ENCODE peak calls at places on chromosome 21, in six cellular contexts. One of them, this sample, is unnamed.

GRCh38 chr21:36700295-36700960 is 1.5 kb downstream of the SIM2 start:
- DNase-seq in heart left ventricle: no peak
- DNase-seq in testis: no peak
- DNase-seq in transverse colon: no peak
- DNase-seq in cardiac muscle cell: no peak
- DNase-seq in upper lobe of right lung: no peak
- DNase-seq in this sample: no peak

GRCh38 chr21:39660191-39660590 is 47.5 kb downstream of the B3GALT5 start:
- DNase-seq in heart left ventricle: peak; percentile 62
- DNase-seq in cardiac muscle cell: peak; percentile 27
- DNase-seq in testis: no peak
- DNase-seq in upper lobe of right lung: no peak
- DNase-seq in transverse colon: peak; percentile 57
- DNase-seq in this sample: peak; percentile 46

GRCh38 chr21:34986561-34987533 is 62.3 kb downstream of the RUNX1 start:
- DNase-seq in cardiac muscle cell: peak; percentile 76
- DNase-seq in transverse colon: no peak
- DNase-seq in heart left ventricle: no peak
- DNase-seq in upper lobe of right lung: no peak
- DNase-seq in testis: no peak
- DNase-seq in this sample: no peak

GRCh38 chr21:32411366-32412161 is 942 bp upstream of the EVA1C start:
- DNase-seq in testis: peak; percentile 93
- DNase-seq in transverse colon: peak; percentile 95
- DNase-seq in cardiac muscle cell: peak; percentile 90
- DNase-seq in heart left ventricle: peak; percentile 96
- DNase-seq in upper lobe of right lung: peak; percentile 96
- DNase-seq in this sample: no peak

GRCh38 chr21:37087188-37087587 is 14.1 kb downstream of the TTC3 start:
- DNase-seq in transverse colon: no peak
- DNase-seq in heart left ventricle: no peak
- DNase-seq in testis: peak; percentile 51
- DNase-seq in upper lobe of right lung: no peak
- DNase-seq in cardiac muscle cell: peak; percentile 76
- DNase-seq in this sample: no peak

GRCh38 chr21:37862536-37862935 is 53.7 kb downstream of the KCNJ6 start:
- DNase-seq in upper lobe of right lung: no peak
- DNase-seq in heart left ventricle: no peak
- DNase-seq in cardiac muscle cell: peak; percentile 9
- DNase-seq in testis: no peak
- DNase-seq in transverse colon: no peak
- DNase-seq in this sample: no peak

GRCh38 chr21:46011267-46011967 is 29.8 kb downstream of the COL6A1 start:
- DNase-seq in testis: no peak
- DNase-seq in cardiac muscle cell: no peak
- DNase-seq in heart left ventricle: no peak
- DNase-seq in upper lobe of right lung: no peak
- DNase-seq in transverse colon: no peak
- DNase-seq in this sample: no peak

GRCh38 chr21:31363720-31364119 is 19.7 kb upstream of the TIAM1 start:
- DNase-seq in testis: no peak
- DNase-seq in cardiac muscle cell: no peak
- DNase-seq in heart left ventricle: no peak
- DNase-seq in transverse colon: no peak
- DNase-seq in upper lobe of right lung: no peak
- DNase-seq in this sample: no peak

GRCh38 chr21:17915976-17916375 is 96.8 kb upstream of the C21orf91 start:
- DNase-seq in transverse colon: no peak
- DNase-seq in cardiac muscle cell: no peak
- DNase-seq in testis: no peak
- DNase-seq in upper lobe of right lung: no peak
- DNase-seq in heart left ventricle: no peak
- DNase-seq in this sample: no peak

GRCh38 chr21:16534408-16535099 is 804.8 kb downstream of the USP25 start:
- DNase-seq in heart left ventricle: peak; percentile 71
- DNase-seq in transverse colon: peak; percentile 16
- DNase-seq in upper lobe of right lung: no peak
- DNase-seq in testis: peak; percentile 88
- DNase-seq in cardiac muscle cell: peak; percentile 96
- DNase-seq in this sample: no peak

GRCh38 chr21:45954271-45954670 is 27.3 kb upstream of the COL6A1 start:
- DNase-seq in transverse colon: no peak
- DNase-seq in testis: no peak
- DNase-seq in cardiac muscle cell: peak; percentile 68
- DNase-seq in upper lobe of right lung: no peak
- DNase-seq in heart left ventricle: peak; percentile 58
- DNase-seq in this sample: no peak

GRCh38 chr21:16837319-16837718 is 675.5 kb upstream of the CXADR start:
- DNase-seq in upper lobe of right lung: no peak
- DNase-seq in heart left ventricle: no peak
- DNase-seq in cardiac muscle cell: peak; percentile 34
- DNase-seq in transverse colon: no peak
- DNase-seq in testis: no peak
- DNase-seq in this sample: no peak

DNA sequence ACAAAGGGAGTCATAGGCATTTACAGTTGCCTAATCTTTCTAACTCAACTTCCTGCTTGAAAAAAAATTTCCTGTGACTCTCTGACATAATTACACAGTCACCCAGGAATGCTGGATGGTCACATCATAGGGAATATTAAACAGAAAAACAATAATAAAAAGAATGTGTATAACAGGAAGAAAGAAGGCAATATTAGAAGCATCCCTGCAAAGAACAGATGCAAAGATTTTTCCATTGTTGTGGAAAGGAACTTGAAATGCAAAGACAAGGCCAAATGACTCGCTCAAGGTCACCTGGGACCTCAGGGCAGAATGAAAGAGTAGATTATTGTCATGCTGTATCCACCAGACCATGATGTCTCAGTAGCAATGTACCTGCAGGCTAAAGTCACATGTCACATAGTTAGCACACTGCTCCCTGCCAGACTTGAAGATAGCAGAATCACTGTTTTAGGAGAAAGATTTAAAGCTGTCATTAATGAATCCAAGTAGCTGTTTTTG is 184.3 kb downstream of the CYYR1 start:
- DNase-seq in heart left ventricle: no peak
- DNase-seq in upper lobe of right lung: no peak
- DNase-seq in transverse colon: no peak
- DNase-seq in testis: no peak
- DNase-seq in cardiac muscle cell: peak; percentile 48
- DNase-seq in this sample: no peak
- H3K27ac ChIP-seq in heart left ventricle: no peak overlapping the region
- H3K27ac ChIP-seq in upper lobe of right lung: no peak overlapping the region
- H3K27ac ChIP-seq in transverse colon: no peak overlapping the region
- H3K27ac ChIP-seq in testis: no peak overlapping the region
- H3K27ac ChIP-seq in cardiac muscle cell: no peak overlapping the region
- H3K27ac ChIP-seq in this sample: no peak overlapping the region

DNA sequence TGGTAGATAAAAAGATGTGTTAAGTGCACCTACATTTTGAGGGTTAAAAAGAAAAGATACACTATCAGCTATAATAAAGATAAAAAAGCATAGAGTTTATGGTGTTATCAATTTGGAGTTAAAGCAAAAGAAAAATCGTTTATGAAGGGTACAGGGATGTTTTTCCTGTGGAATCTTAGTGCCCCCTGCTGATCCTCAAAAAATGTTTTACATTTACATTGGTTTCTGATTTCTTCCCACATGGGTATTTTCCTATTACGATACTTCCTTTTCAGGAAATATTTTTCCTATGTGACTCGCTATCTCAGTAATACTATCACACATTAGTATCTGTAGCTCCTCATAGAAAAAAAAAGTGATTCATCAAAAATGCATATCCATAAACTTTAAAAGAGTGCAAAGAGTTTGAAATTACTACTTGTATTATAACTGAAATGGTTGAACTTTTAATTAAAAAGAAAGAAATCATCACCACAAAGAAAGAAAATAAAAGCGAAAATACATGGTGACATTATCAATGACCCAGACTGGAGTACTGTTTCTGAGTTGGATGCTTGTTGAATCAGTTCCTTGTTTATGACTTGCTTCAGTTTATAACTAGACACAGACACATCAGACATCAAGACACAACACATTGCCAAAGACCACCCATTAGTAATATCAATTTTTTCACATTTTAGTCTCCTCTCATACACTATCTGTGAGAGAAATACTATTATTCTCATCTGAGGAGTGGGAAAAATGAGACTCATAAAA is 293.2 kb downstream of the MRPL39 start:
- DNase-seq in testis: no peak
- DNase-seq in transverse colon: no peak
- DNase-seq in cardiac muscle cell: peak; percentile 57
- DNase-seq in heart left ventricle: no peak
- DNase-seq in upper lobe of right lung: no peak
- DNase-seq in this sample: peak; percentile 20
- TF ChIP-seq CTCF in testis: no peak
- TF ChIP-seq CTCF in transverse colon: no peak
- TF ChIP-seq CTCF in cardiac muscle cell: peak; percentile 43
- TF ChIP-seq CTCF in heart left ventricle: peak; percentile 10
- TF ChIP-seq CTCF in upper lobe of right lung: peak; percentile 25
- TF ChIP-seq CTCF in this sample: peak; percentile 59

DNA sequence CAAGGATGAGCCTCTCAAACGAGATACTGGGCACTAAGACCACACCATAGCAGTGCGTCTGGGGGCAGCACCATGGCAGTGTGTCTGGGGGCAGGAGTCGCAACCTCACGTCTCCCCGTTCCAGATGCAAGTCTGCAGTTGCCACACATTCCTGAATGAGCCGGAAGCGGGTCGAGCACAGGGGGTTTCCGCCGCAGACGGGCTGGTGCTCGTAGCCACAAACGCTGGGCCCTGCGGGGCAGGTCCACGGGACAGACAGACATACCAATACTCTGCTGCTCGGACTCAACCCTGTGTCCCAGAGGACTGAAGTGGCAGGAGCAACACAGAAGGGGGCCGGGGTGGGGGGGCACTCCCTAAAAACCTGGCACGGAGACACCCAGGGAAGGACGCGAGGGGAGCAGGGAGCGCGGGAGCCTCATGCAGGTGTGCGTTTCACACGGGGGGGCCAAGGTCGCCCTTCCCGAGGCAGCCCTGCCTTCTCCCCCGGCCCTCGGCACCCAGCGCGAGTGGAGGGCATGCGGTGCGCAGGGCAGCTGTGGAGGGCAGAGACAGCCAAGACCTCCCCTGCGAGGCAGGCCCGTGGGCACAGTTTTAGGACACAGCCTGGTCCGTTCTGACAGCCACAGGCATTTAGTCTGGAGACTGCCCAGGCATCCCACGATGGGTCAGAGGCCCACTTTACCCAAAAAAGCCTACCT is 24.5 kb downstream of the PTTG1IP start:
- DNase-seq in cardiac muscle cell: no peak
- DNase-seq in transverse colon: no peak
- DNase-seq in heart left ventricle: no peak
- DNase-seq in upper lobe of right lung: peak; percentile 55
- DNase-seq in testis: no peak
- DNase-seq in this sample: no peak
- H3K4me3 ChIP-seq in cardiac muscle cell: no peak overlapping the region
- H3K4me3 ChIP-seq in transverse colon: no peak overlapping the region
- H3K4me3 ChIP-seq in heart left ventricle: no peak overlapping the region
- H3K4me3 ChIP-seq in upper lobe of right lung: no peak overlapping the region
- H3K4me3 ChIP-seq in testis: no peak overlapping the region
- H3K4me3 ChIP-seq in this sample: no peak overlapping the region

DNA sequence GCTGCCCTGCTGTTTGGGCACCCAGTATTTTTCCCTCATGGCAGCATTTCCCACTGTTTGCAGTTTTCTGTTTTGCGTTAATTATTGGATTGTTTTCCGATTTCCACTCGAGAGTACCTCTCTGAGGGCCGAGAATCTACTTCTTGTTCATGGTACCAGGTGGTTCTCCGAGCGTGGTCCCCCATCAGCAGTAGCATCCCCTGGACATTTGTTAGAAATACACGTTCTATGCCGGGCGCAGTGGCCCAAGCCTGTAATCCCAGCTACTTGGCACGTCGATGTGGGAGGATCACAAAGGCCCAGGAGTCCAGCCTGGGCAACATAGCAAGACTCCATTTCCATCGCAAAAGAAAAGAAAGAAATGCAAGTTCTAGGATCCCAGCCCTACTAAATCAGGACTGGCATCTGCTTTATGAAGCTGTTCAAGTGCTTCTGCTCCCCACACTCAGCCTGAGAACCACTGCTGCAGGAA is 712 bp downstream of the RRP1 start:
- DNase-seq in transverse colon: no peak
- DNase-seq in upper lobe of right lung: no peak
- DNase-seq in testis: no peak
- DNase-seq in cardiac muscle cell: no peak
- DNase-seq in heart left ventricle: no peak
- DNase-seq in this sample: no peak
- H3K27ac ChIP-seq in transverse colon: peak overlapping the region; percentile 91
- H3K27ac ChIP-seq in upper lobe of right lung: peak overlapping the region; percentile 76
- H3K27ac ChIP-seq in testis: peak overlapping the region; percentile 75
- H3K27ac ChIP-seq in cardiac muscle cell: no peak overlapping the region
- H3K27ac ChIP-seq in heart left ventricle: peak overlapping the region; percentile 93
- H3K27ac ChIP-seq in this sample: no peak overlapping the region

DNA sequence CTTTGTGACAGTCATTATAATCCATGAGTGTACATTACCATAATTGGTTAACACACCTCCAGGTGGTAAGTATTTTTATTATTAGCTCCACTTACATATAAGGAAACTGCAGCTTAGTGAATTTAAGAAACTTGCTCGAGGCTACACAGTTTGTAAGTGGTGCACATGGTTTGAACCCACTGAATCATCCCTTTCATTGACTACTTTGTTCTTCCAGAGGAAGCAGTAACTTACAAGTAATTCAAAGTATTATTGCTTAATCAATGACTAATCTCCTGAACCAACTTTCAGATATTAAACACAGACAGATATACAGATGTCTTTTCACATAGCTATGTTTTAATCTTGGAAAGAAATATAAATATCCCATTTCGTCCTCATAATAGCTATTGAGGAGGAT is 18.7 kb upstream of the CLDN8 start:
- DNase-seq in transverse colon: no peak
- DNase-seq in heart left ventricle: no peak
- DNase-seq in cardiac muscle cell: peak; percentile 43
- DNase-seq in upper lobe of right lung: no peak
- DNase-seq in testis: no peak
- DNase-seq in this sample: no peak
- TF ChIP-seq CTCF in transverse colon: no peak
- TF ChIP-seq CTCF in heart left ventricle: no peak
- TF ChIP-seq CTCF in cardiac muscle cell: no peak
- TF ChIP-seq CTCF in upper lobe of right lung: no peak
- TF ChIP-seq CTCF in testis: no peak
- TF ChIP-seq CTCF in this sample: no peak

DNA sequence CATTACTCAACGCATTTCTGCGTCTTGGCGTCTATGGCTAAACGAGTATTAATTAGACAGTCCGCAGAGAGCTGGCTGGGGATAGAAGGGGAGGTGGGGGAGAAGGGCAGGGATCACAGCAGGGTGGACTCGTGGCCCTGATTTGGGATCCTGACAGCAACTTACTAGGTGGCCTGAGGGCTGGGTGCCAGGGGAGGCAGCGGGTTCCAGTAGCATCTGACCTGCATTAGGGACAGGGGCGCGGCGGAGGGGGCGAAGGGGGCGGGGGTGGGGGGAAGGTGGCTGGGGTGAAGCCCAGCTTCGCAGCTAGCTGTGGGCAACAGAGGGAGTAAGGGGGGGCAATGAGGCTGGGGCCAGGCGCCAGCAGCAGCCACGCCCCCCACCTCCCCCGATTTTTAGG is 1.0 kb upstream of the BACE2 start:
- DNase-seq in upper lobe of right lung: no peak
- DNase-seq in cardiac muscle cell: peak; percentile 18
- DNase-seq in heart left ventricle: no peak
- DNase-seq in testis: peak; percentile 54
- DNase-seq in transverse colon: no peak
- DNase-seq in this sample: no peak
- H3K4me3 ChIP-seq in upper lobe of right lung: peak overlapping the region; percentile 73
- H3K4me3 ChIP-seq in cardiac muscle cell: peak overlapping the region; percentile 58
- H3K4me3 ChIP-seq in heart left ventricle: peak overlapping the region; percentile 64
- H3K4me3 ChIP-seq in testis: peak overlapping the region; percentile 67
- H3K4me3 ChIP-seq in transverse colon: peak overlapping the region; percentile 95
- H3K4me3 ChIP-seq in this sample: peak overlapping the region; percentile 72

GRCh38 chr21:44939532-44940115 is at the start of gene SLX9:
- DNase-seq in heart left ventricle: peak; percentile 83
- DNase-seq in transverse colon: peak; percentile 83
- DNase-seq in testis: peak; percentile 76
- DNase-seq in upper lobe of right lung: peak; percentile 91
- DNase-seq in cardiac muscle cell: peak; percentile 86
- DNase-seq in this sample: peak; percentile 47
- H3K27ac ChIP-seq in heart left ventricle: peak within 1 kb of the TSS; percentile 74
- H3K27ac ChIP-seq in transverse colon: peak within 1 kb of the TSS; percentile 78
- H3K27ac ChIP-seq in testis: peak within 1 kb of the TSS; percentile 68
- H3K27ac ChIP-seq in upper lobe of right lung: peak within 1 kb of the TSS; percentile 70
- H3K27ac ChIP-seq in cardiac muscle cell: peak within 1 kb of the TSS; percentile 9
- H3K27ac ChIP-seq in this sample: peak within 1 kb of the TSS; percentile 47

This sample was measured in AG04450.